ENCODE peak calls at places on chromosomes 7 and 10, in eight cellular contexts. One of them, this sample, is unnamed.

GRCh38 chr10:72951760-72952159 is 2.8 kb downstream of the PLA2G12B start:
- DNase-seq in tibial nerve: no peak
- DNase-seq in fibroblast of lung: no peak
- DNase-seq in CD8-positive, alpha-beta T cell: no peak
- DNase-seq in lower lobe of right lung: no peak
- DNase-seq in transverse colon: no peak
- DNase-seq in breast epithelium: no peak
- DNase-seq in lung: no peak
- DNase-seq in this sample: no peak

GRCh38 chr10:124886195-124886594 is 55.7 kb upstream of the ZRANB1 start:
- DNase-seq in lung: no peak
- DNase-seq in transverse colon: no peak
- DNase-seq in fibroblast of lung: no peak
- DNase-seq in breast epithelium: no peak
- DNase-seq in tibial nerve: no peak
- DNase-seq in CD8-positive, alpha-beta T cell: no peak
- DNase-seq in lower lobe of right lung: no peak
- DNase-seq in this sample: no peak

GRCh38 chr10:18721067-18721466 is 61.8 kb downstream of the ARL5B start:
- DNase-seq in lower lobe of right lung: no peak
- DNase-seq in lung: no peak
- DNase-seq in transverse colon: no peak
- DNase-seq in fibroblast of lung: no peak
- DNase-seq in breast epithelium: no peak
- DNase-seq in CD8-positive, alpha-beta T cell: no peak
- DNase-seq in tibial nerve: no peak
- DNase-seq in this sample: no peak

GRCh38 chr10:102714621-102715455 is at the start of gene SFXN2:
- DNase-seq in tibial nerve: no peak
- DNase-seq in lower lobe of right lung: peak; percentile 67
- DNase-seq in breast epithelium: peak; percentile 56
- DNase-seq in fibroblast of lung: no peak
- DNase-seq in transverse colon: peak; percentile 47
- DNase-seq in CD8-positive, alpha-beta T cell: peak; percentile 22
- DNase-seq in lung: peak; percentile 55
- DNase-seq in this sample: peak; percentile 69

GRCh38 chr7:1670894-1671875 is 1.1 kb downstream of the ELFN1 start:
- DNase-seq in tibial nerve: no peak
- DNase-seq in lower lobe of right lung: peak; percentile 34
- DNase-seq in fibroblast of lung: no peak
- DNase-seq in CD8-positive, alpha-beta T cell: no peak
- DNase-seq in transverse colon: no peak
- DNase-seq in lung: no peak
- DNase-seq in breast epithelium: peak; percentile 48
- DNase-seq in this sample: no peak

GRCh38 chr10:122530177-122530576 is 30.4 kb upstream of the DMBT1 start:
- DNase-seq in lower lobe of right lung: no peak
- DNase-seq in CD8-positive, alpha-beta T cell: no peak
- DNase-seq in tibial nerve: no peak
- DNase-seq in transverse colon: no peak
- DNase-seq in breast epithelium: no peak
- DNase-seq in fibroblast of lung: no peak
- DNase-seq in lung: no peak
- DNase-seq in this sample: no peak

GRCh38 chr7:25804154-25804553 is 347.8 kb upstream of the NFE2L3 start:
- DNase-seq in breast epithelium: no peak
- DNase-seq in fibroblast of lung: no peak
- DNase-seq in lower lobe of right lung: no peak
- DNase-seq in lung: no peak
- DNase-seq in transverse colon: no peak
- DNase-seq in CD8-positive, alpha-beta T cell: no peak
- DNase-seq in tibial nerve: no peak
- DNase-seq in this sample: no peak

GRCh38 chr10:57955076-57955475 is 312.6 kb downstream of the IPMK start:
- DNase-seq in transverse colon: no peak
- DNase-seq in breast epithelium: no peak
- DNase-seq in lung: no peak
- DNase-seq in CD8-positive, alpha-beta T cell: no peak
- DNase-seq in tibial nerve: no peak
- DNase-seq in fibroblast of lung: peak; percentile 13
- DNase-seq in lower lobe of right lung: no peak
- DNase-seq in this sample: no peak

GRCh38 chr7:55550010-55550409 is 22.3 kb downstream of the VOPP1 start:
- DNase-seq in transverse colon: peak; percentile 90
- DNase-seq in lower lobe of right lung: no peak
- DNase-seq in lung: no peak
- DNase-seq in breast epithelium: peak; percentile 82
- DNase-seq in CD8-positive, alpha-beta T cell: no peak
- DNase-seq in tibial nerve: no peak
- DNase-seq in fibroblast of lung: no peak
- DNase-seq in this sample: no peak

GRCh38 chr7:64667311-64667710 is 1.4 kb downstream of the ZNF107 start:
- DNase-seq in lower lobe of right lung: no peak
- DNase-seq in tibial nerve: no peak
- DNase-seq in fibroblast of lung: no peak
- DNase-seq in CD8-positive, alpha-beta T cell: no peak
- DNase-seq in lung: no peak
- DNase-seq in breast epithelium: no peak
- DNase-seq in transverse colon: no peak
- DNase-seq in this sample: no peak
- H3K4me3 ChIP-seq in lower lobe of right lung: no peak overlapping the region
- H3K4me3 ChIP-seq in tibial nerve: no peak overlapping the region
- H3K4me3 ChIP-seq in fibroblast of lung: peak overlapping the region; percentile 95
- H3K4me3 ChIP-seq in CD8-positive, alpha-beta T cell: peak overlapping the region; percentile 93
- H3K4me3 ChIP-seq in lung: no peak overlapping the region
- H3K4me3 ChIP-seq in breast epithelium: peak overlapping the region; percentile 84
- H3K4me3 ChIP-seq in transverse colon: no peak overlapping the region
- H3K4me3 ChIP-seq in this sample: no peak overlapping the region

GRCh38 chr10:15433850-15434537 is 62.9 kb upstream of the FAM171A1 start:
- DNase-seq in tibial nerve: peak; percentile 62
- DNase-seq in lung: no peak
- DNase-seq in breast epithelium: no peak
- DNase-seq in CD8-positive, alpha-beta T cell: no peak
- DNase-seq in lower lobe of right lung: no peak
- DNase-seq in transverse colon: no peak
- DNase-seq in fibroblast of lung: peak; percentile 68
- DNase-seq in this sample: peak; percentile 5
- TF ChIP-seq CTCF in tibial nerve: peak; percentile 73
- TF ChIP-seq CTCF in lung: peak; percentile 46
- TF ChIP-seq CTCF in breast epithelium: peak; percentile 74
- TF ChIP-seq CTCF in CD8-positive, alpha-beta T cell: peak; percentile 93
- TF ChIP-seq CTCF in lower lobe of right lung: peak; percentile 60
- TF ChIP-seq CTCF in transverse colon: peak; percentile 72
- TF ChIP-seq CTCF in fibroblast of lung: peak; percentile 62
- TF ChIP-seq CTCF in this sample: peak; percentile 73

GRCh38 chr10:43117777-43118583 is 20.3 kb upstream of the CSGALNACT2 start:
- DNase-seq in transverse colon: no peak
- DNase-seq in tibial nerve: no peak
- DNase-seq in lower lobe of right lung: no peak
- DNase-seq in CD8-positive, alpha-beta T cell: no peak
- DNase-seq in breast epithelium: peak; percentile 39
- DNase-seq in fibroblast of lung: no peak
- DNase-seq in lung: no peak
- DNase-seq in this sample: no peak
- H3K4me1 ChIP-seq in transverse colon: no peaks in the 10 kb centered on the region
- H3K4me1 ChIP-seq in tibial nerve: no peaks in the 10 kb centered on the region
- H3K4me1 ChIP-seq in lower lobe of right lung: peaks cover 17% of the 10 kb centered on the region
- H3K4me1 ChIP-seq in CD8-positive, alpha-beta T cell: peaks cover 24% of the 10 kb centered on the region
- H3K4me1 ChIP-seq in breast epithelium: no peaks in the 10 kb centered on the region
- H3K4me1 ChIP-seq in fibroblast of lung: no peaks in the 10 kb centered on the region
- H3K4me1 ChIP-seq in lung: no peaks in the 10 kb centered on the region
- H3K4me1 ChIP-seq in this sample: no peaks in the 10 kb centered on the region

DNA sequence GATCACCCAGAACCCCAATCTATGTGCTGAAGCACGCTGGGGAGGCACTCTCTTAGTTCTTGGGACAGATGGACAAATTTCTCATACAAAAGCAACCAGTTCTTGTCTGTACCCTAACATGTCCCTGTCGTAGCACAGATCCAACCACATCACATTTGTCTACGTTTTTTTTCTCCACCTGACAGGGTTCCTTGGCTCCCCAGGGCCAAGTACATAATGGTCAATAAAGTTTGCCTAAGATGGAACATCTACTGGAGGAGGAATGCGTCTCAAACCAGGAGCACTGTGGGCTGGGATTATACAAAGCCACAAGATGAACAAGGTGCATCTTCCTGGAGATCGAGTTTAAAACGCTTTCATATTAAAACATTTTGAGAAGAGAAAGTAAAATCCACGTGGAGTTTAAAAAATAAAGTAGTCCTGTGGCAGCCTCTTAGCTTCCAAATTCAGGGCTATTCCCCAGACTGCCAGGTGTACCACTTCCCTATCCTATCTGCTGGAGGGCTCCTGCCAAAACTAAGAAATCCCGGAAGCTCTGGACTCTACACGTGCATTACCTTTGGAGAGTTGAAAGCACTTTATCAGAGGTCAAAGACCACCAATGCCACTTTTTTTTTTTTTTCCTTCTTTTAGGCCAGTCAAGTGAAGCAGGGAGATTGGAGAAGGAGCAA is 1.4 kb downstream of the TMEM243 start:
- DNase-seq in lower lobe of right lung: no peak
- DNase-seq in breast epithelium: no peak
- DNase-seq in transverse colon: no peak
- DNase-seq in tibial nerve: no peak
- DNase-seq in fibroblast of lung: no peak
- DNase-seq in CD8-positive, alpha-beta T cell: no peak
- DNase-seq in lung: no peak
- DNase-seq in this sample: no peak
- H3K4me3 ChIP-seq in lower lobe of right lung: peak overlapping the region; percentile 92
- H3K4me3 ChIP-seq in breast epithelium: peak overlapping the region; percentile 97
- H3K4me3 ChIP-seq in transverse colon: no peak overlapping the region
- H3K4me3 ChIP-seq in tibial nerve: peak overlapping the region; percentile 91
- H3K4me3 ChIP-seq in fibroblast of lung: peak overlapping the region; percentile 91
- H3K4me3 ChIP-seq in CD8-positive, alpha-beta T cell: peak overlapping the region; percentile 94
- H3K4me3 ChIP-seq in lung: no peak overlapping the region
- H3K4me3 ChIP-seq in this sample: no peak overlapping the region

This sample was measured in thyroid gland.